ENCODE peak calls at places on chromosomes 6 and 20, in four cellular contexts. One of them, this sample, is unnamed.

GRCh38 chr20:12047838-12048432 is 130.2 kb downstream of the BTBD3 start:
- DNase-seq in fibroblast of lung: peak
- DNase-seq in ovary: no peak
- DNase-seq in heart left ventricle: no peak
- DNase-seq in this sample: peak

GRCh38 chr6:44177691-44178423 is 19.2 kb downstream of the CAPN11 start:
- DNase-seq in fibroblast of lung: peak
- DNase-seq in ovary: peak
- DNase-seq in heart left ventricle: peak
- DNase-seq in this sample: peak

GRCh38 chr6:32665621-32666140 is 776 bp downstream of the HLA-DQB1 start:
- DNase-seq in fibroblast of lung: no peak
- DNase-seq in ovary: no peak
- DNase-seq in heart left ventricle: no peak
- DNase-seq in this sample: no peak

GRCh38 chr6:129634411-129635230 is 75.4 kb downstream of the ARHGAP18 start:
- DNase-seq in fibroblast of lung: no peak
- DNase-seq in ovary: no peak
- DNase-seq in heart left ventricle: no peak
- DNase-seq in this sample: peak

GRCh38 chr20:32628960-32629530 is 43.9 kb upstream of the NOL4L start:
- DNase-seq in fibroblast of lung: no peak
- DNase-seq in ovary: no peak
- DNase-seq in heart left ventricle: no peak
- DNase-seq in this sample: no peak

GRCh38 chr6:55980627-55981211 is 105.3 kb upstream of the BMP5 start:
- DNase-seq in fibroblast of lung: peak
- DNase-seq in ovary: no peak
- DNase-seq in heart left ventricle: peak
- DNase-seq in this sample: no peak

GRCh38 chr6:162343902-162344226 is 383.7 kb downstream of the PRKN start:
- DNase-seq in fibroblast of lung: peak
- DNase-seq in ovary: no peak
- DNase-seq in heart left ventricle: no peak
- DNase-seq in this sample: no peak

GRCh38 chr6:127266892-127267741 is 453 bp downstream of the RNF146 start:
- DNase-seq in fibroblast of lung: peak
- DNase-seq in ovary: peak
- DNase-seq in heart left ventricle: peak
- DNase-seq in this sample: peak

GRCh38 chr20:56805313-56805712 is 176.2 kb downstream of the TFAP2C start:
- DNase-seq in fibroblast of lung: no peak
- DNase-seq in ovary: no peak
- DNase-seq in heart left ventricle: no peak
- DNase-seq in this sample: no peak

GRCh38 chr20:364905-365794 is 15.4 kb upstream of the TRIB3 start:
- DNase-seq in fibroblast of lung: no peak
- DNase-seq in ovary: no peak
- DNase-seq in heart left ventricle: no peak
- DNase-seq in this sample: peak

GRCh38 chr6:65680232-65680631 is 26.8 kb downstream of the EYS start:
- DNase-seq in fibroblast of lung: no peak
- DNase-seq in ovary: no peak
- DNase-seq in heart left ventricle: no peak
- DNase-seq in this sample: no peak

GRCh38 chr6:12369781-12370262 is 79.7 kb downstream of the EDN1 start:
- DNase-seq in fibroblast of lung: no peak
- DNase-seq in ovary: no peak
- DNase-seq in heart left ventricle: no peak
- DNase-seq in this sample: no peak

GRCh38 chr6:87481936-87482335 is 9.2 kb downstream of the SLC35A1 start:
- DNase-seq in fibroblast of lung: peak
- DNase-seq in ovary: no peak
- DNase-seq in heart left ventricle: no peak
- DNase-seq in this sample: no peak

GRCh38 chr6:25306379-25306778 is 27.2 kb downstream of the CARMIL1 start:
- DNase-seq in fibroblast of lung: no peak
- DNase-seq in ovary: no peak
- DNase-seq in heart left ventricle: no peak
- DNase-seq in this sample: no peak

GRCh38 chr6:42714098-42714761 is 8.2 kb downstream of the PRPH2 start:
- DNase-seq in fibroblast of lung: peak
- DNase-seq in ovary: no peak
- DNase-seq in heart left ventricle: no peak
- DNase-seq in this sample: peak

GRCh38 chr20:6818033-6818808 is 50.7 kb downstream of the BMP2 start:
- DNase-seq in fibroblast of lung: no peak
- DNase-seq in ovary: no peak
- DNase-seq in heart left ventricle: no peak
- DNase-seq in this sample: no peak

DNA sequence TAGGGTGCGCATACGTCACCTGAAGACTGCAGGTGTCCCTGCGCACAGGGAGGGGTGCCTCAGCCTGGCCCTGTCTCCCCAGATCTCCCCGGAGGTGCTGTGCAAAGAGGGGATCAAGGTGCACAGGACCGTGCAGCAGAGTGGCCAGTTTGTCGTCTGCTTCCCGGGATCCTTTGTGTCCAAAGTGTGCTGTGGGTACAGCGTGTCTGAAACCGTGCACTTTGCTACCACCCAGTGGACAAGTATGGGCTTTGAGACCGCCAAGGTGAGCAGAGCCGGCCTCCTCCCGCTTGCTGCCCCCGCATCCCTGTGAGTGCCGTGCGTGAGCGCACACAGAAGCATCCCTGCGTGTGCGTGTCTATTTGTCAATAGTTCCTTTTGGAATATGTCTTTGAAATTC is 150.7 kb downstream of the DTNBP1 start:
- DNase-seq in fibroblast of lung: no peak
- DNase-seq in ovary: no peak
- DNase-seq in heart left ventricle: no peak
- DNase-seq in this sample: no peak
- TF ChIP-seq CTCF in fibroblast of lung: no peak
- TF ChIP-seq CTCF in ovary: no peak
- TF ChIP-seq CTCF in heart left ventricle: no peak
- TF ChIP-seq CTCF in this sample: no peak

GRCh38 chr20:62245911-62246280 is 7.6 kb downstream of the OSBPL2 start:
- DNase-seq in fibroblast of lung: no peak
- DNase-seq in ovary: no peak
- DNase-seq in heart left ventricle: no peak
- DNase-seq in this sample: no peak
- H3K4me3 ChIP-seq in fibroblast of lung: no peak
- H3K4me3 ChIP-seq in ovary: no peak
- H3K4me3 ChIP-seq in heart left ventricle: no peak
- H3K4me3 ChIP-seq in this sample: no peak

DNA sequence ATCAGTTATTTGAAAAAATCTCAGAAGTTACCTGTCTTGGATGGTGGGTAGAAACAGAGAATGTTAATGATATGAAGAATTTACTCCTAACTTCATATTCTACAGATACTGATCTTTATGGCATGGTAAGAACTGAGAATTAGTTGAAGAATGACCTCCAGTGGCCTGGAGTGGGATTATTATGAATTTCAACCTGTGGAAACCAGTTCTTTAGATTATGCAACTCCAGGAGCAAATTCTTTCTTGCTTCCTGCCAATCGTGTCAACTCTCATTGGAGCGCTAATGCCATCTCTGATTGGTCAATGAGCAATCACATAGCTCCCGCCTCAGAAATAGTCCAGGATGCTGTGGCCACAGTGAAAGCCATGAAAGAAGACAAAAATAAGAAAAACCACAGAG is 40.6 kb downstream of the LYRM2 start:
- DNase-seq in fibroblast of lung: peak
- DNase-seq in ovary: no peak
- DNase-seq in heart left ventricle: no peak
- DNase-seq in this sample: peak
- TF ChIP-seq CTCF in fibroblast of lung: no peak
- TF ChIP-seq CTCF in ovary: peak
- TF ChIP-seq CTCF in heart left ventricle: no peak
- TF ChIP-seq CTCF in this sample: no peak

DNA sequence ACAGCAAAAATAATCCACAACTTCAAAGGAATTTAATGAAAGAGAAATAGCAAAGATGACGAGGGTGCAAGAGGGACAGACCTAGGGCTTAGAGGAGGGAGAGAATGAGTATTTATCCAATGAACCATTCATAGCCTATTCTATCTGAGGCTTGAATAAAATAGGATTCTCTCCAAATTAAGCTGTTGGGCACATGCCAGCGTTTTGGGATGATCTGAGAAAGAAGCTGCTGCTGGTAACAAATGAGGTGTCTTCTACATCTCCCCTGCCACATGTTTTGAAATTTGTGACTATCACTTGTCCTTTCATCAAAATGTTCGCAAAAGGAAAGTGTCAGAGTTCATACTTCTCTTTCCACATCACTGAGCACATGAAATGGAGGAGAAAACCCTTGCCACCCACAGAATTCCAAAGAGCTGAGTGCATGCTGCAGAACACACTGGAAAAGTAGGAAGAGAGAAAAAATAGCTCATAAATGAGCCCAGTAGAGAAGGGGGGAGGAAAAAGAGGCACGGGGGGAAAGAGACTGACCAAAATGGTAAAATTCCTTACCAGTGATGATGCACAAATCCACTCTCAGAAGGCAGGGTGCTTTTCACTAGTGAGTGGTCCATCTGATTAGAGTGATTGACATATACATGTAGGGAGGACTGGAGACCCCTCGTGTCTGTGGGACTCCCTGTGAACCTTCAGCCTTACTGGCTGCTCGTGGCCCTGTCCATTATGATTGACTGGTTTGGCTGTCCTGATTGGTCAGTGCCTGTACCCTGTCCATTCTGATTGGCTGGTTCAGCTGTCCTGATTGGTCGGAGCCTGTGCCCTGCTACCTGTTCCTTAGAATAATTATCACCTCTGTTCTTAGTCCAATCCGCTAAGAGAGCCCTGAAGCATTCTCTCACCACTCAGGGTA is 180.5 kb downstream of the OGFRL1 start:
- DNase-seq in fibroblast of lung: peak
- DNase-seq in ovary: no peak
- DNase-seq in heart left ventricle: peak
- DNase-seq in this sample: peak
- H3K4me3 ChIP-seq in fibroblast of lung: no peak
- H3K4me3 ChIP-seq in ovary: no peak
- H3K4me3 ChIP-seq in heart left ventricle: no peak
- H3K4me3 ChIP-seq in this sample: peak

GRCh38 chr20:62025832-62026563 is 39.7 kb downstream of the TAF4 start:
- DNase-seq in fibroblast of lung: peak
- DNase-seq in ovary: peak
- DNase-seq in heart left ventricle: peak
- DNase-seq in this sample: peak
- TF ChIP-seq CTCF in fibroblast of lung: peak
- TF ChIP-seq CTCF in ovary: peak
- TF ChIP-seq CTCF in heart left ventricle: peak
- TF ChIP-seq CTCF in this sample: peak

GRCh38 chr6:20414711-20415110 is 13.0 kb downstream of the E2F3 start:
- DNase-seq in fibroblast of lung: no peak
- DNase-seq in ovary: no peak
- DNase-seq in heart left ventricle: no peak
- DNase-seq in this sample: no peak

GRCh38 chr6:20417819-20418218 is 16.1 kb downstream of the E2F3 start:
- DNase-seq in fibroblast of lung: no peak
- DNase-seq in ovary: no peak
- DNase-seq in heart left ventricle: no peak
- DNase-seq in this sample: no peak

GRCh38 chr6:20415304-20416062 is 13.8 kb downstream of the E2F3 start:
- DNase-seq in fibroblast of lung: no peak
- DNase-seq in ovary: no peak
- DNase-seq in heart left ventricle: no peak
- DNase-seq in this sample: no peak

GRCh38 chr6:20416063-20416454 is 14.4 kb downstream of the E2F3 start:
- DNase-seq in fibroblast of lung: no peak
- DNase-seq in ovary: no peak
- DNase-seq in heart left ventricle: no peak
- DNase-seq in this sample: no peak

DNA sequence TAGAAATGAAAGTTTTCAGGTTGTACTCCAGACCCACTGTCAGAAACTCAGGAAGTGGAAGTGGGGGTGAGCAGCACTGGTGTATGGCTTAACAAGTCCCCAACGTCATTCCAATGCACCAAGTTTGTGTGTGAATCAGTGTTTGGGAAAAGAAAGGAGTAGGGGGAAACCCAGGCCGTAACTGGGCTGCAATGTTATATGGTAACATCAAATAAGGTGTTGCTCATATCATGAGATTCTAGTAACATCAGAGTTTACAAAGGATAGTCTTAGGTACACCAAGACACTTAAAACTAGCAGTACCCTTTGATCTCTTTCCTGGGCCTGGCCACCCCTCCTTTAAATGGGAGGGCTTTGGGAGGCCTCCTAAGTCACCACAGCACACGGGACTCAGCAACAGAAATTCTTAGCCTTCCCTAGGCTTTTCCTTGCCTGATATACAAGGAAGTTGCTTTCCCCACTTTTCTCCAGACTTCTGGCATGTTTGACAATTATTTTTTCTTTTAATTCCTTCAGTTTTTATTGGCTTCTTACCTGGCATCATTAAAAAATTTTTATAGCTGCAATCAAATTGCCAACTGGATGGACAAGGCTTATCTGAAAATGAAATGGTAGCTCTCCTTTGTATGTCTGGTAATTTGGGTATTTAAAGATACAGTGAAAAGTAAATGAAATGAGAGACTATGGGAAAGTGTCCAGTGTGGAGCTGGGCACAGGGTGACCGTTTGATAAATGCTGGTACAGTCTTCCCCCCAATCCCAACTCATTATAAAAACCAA is 15.1 kb downstream of the E2F3 start:
- DNase-seq in fibroblast of lung: no peak
- DNase-seq in ovary: no peak
- DNase-seq in heart left ventricle: no peak
- DNase-seq in this sample: no peak
- H3K4me3 ChIP-seq in fibroblast of lung: no peak
- H3K4me3 ChIP-seq in ovary: no peak
- H3K4me3 ChIP-seq in heart left ventricle: no peak
- H3K4me3 ChIP-seq in this sample: no peak

GRCh38 chr6:142537612-142538478 is 236.0 kb downstream of the ADGRG6 start:
- DNase-seq in fibroblast of lung: peak
- DNase-seq in ovary: no peak
- DNase-seq in heart left ventricle: no peak
- DNase-seq in this sample: peak
- TF ChIP-seq CTCF in fibroblast of lung: peak
- TF ChIP-seq CTCF in ovary: no peak
- TF ChIP-seq CTCF in heart left ventricle: peak
- TF ChIP-seq CTCF in this sample: peak